ENCODE peak calls at places on chromosomes 7 and 10, in five cellular contexts. One of them, this sample, is unnamed.

GRCh38 chr7:111199643-111200042 is 108.7 kb downstream of the LRRN3 start:
- DNase-seq in heart right ventricle: no peak
- DNase-seq in CD8-positive, alpha-beta memory T cell: no peak
- DNase-seq in left ventricle myocardium inferior: no peak
- DNase-seq in colonic mucosa: no peak
- DNase-seq in this sample: no peak

GRCh38 chr10:8056891-8057331 is 2.4 kb downstream of the GATA3 start:
- DNase-seq in heart right ventricle: no peak
- DNase-seq in CD8-positive, alpha-beta memory T cell: no peak
- DNase-seq in left ventricle myocardium inferior: no peak
- DNase-seq in colonic mucosa: no peak
- DNase-seq in this sample: no peak

GRCh38 chr7:66070222-66070621 is 5.4 kb upstream of the ASL start:
- DNase-seq in heart right ventricle: no peak
- DNase-seq in CD8-positive, alpha-beta memory T cell: no peak
- DNase-seq in left ventricle myocardium inferior: no peak
- DNase-seq in colonic mucosa: no peak
- DNase-seq in this sample: no peak

GRCh38 chr10:73906524-73907447 is 4.1 kb upstream of the PLAU start:
- DNase-seq in heart right ventricle: peak; percentile 83
- DNase-seq in CD8-positive, alpha-beta memory T cell: no peak
- DNase-seq in left ventricle myocardium inferior: peak; percentile 69
- DNase-seq in colonic mucosa: peak; percentile 40
- DNase-seq in this sample: peak; percentile 23

GRCh38 chr7:150978136-150978789 is at the start of gene KCNH2:
- DNase-seq in heart right ventricle: peak; percentile 59
- DNase-seq in CD8-positive, alpha-beta memory T cell: peak; percentile 14
- DNase-seq in left ventricle myocardium inferior: peak; percentile 72
- DNase-seq in colonic mucosa: no peak
- DNase-seq in this sample: no peak

GRCh38 chr7:11529382-11529781 is 302.6 kb downstream of the THSD7A start:
- DNase-seq in heart right ventricle: no peak
- DNase-seq in CD8-positive, alpha-beta memory T cell: no peak
- DNase-seq in left ventricle myocardium inferior: no peak
- DNase-seq in colonic mucosa: no peak
- DNase-seq in this sample: no peak

GRCh38 chr7:131735151-131735550 is 178.7 kb upstream of the PODXL start:
- DNase-seq in heart right ventricle: no peak
- DNase-seq in CD8-positive, alpha-beta memory T cell: no peak
- DNase-seq in left ventricle myocardium inferior: no peak
- DNase-seq in colonic mucosa: no peak
- DNase-seq in this sample: no peak

GRCh38 chr7:114977277-114977676 is 55.4 kb downstream of the MDFIC start:
- DNase-seq in heart right ventricle: no peak
- DNase-seq in CD8-positive, alpha-beta memory T cell: no peak
- DNase-seq in left ventricle myocardium inferior: no peak
- DNase-seq in colonic mucosa: no peak
- DNase-seq in this sample: no peak

GRCh38 chr7:131931368-131931767 is 374.9 kb upstream of the PODXL start:
- DNase-seq in heart right ventricle: no peak
- DNase-seq in CD8-positive, alpha-beta memory T cell: no peak
- DNase-seq in left ventricle myocardium inferior: no peak
- DNase-seq in colonic mucosa: no peak
- DNase-seq in this sample: no peak

GRCh38 chr7:24572421-24573007 is 738 bp upstream of the PALS2 start:
- DNase-seq in heart right ventricle: peak; percentile 5
- DNase-seq in CD8-positive, alpha-beta memory T cell: peak; percentile 3
- DNase-seq in left ventricle myocardium inferior: no peak
- DNase-seq in colonic mucosa: peak; percentile 42
- DNase-seq in this sample: peak; percentile 24

GRCh38 chr7:48109848-48110663 is 21.0 kb downstream of the UPP1 start:
- DNase-seq in heart right ventricle: peak; percentile 68
- DNase-seq in CD8-positive, alpha-beta memory T cell: peak; percentile 83
- DNase-seq in left ventricle myocardium inferior: peak; percentile 71
- DNase-seq in colonic mucosa: peak; percentile 91
- DNase-seq in this sample: peak; percentile 69

GRCh38 chr10:10056958-10057357 is 960.7 kb upstream of the CELF2 start:
- DNase-seq in heart right ventricle: no peak
- DNase-seq in CD8-positive, alpha-beta memory T cell: no peak
- DNase-seq in left ventricle myocardium inferior: no peak
- DNase-seq in colonic mucosa: no peak
- DNase-seq in this sample: no peak

GRCh38 chr10:89613582-89613981 is 31.5 kb downstream of the PANK1 start:
- DNase-seq in heart right ventricle: no peak
- DNase-seq in CD8-positive, alpha-beta memory T cell: no peak
- DNase-seq in left ventricle myocardium inferior: no peak
- DNase-seq in colonic mucosa: no peak
- DNase-seq in this sample: no peak

GRCh38 chr7:124992881-124993562 is 63.4 kb upstream of the POT1 start:
- DNase-seq in heart right ventricle: no peak
- DNase-seq in CD8-positive, alpha-beta memory T cell: no peak
- DNase-seq in left ventricle myocardium inferior: no peak
- DNase-seq in colonic mucosa: no peak
- DNase-seq in this sample: no peak

GRCh38 chr10:34670101-34670500 is 145.0 kb downstream of the PARD3 start:
- DNase-seq in heart right ventricle: no peak
- DNase-seq in CD8-positive, alpha-beta memory T cell: no peak
- DNase-seq in left ventricle myocardium inferior: no peak
- DNase-seq in colonic mucosa: no peak
- DNase-seq in this sample: no peak

GRCh38 chr10:119413738-119414611 is 128.5 kb downstream of the RGS10 start:
- DNase-seq in heart right ventricle: peak; percentile 67
- DNase-seq in CD8-positive, alpha-beta memory T cell: no peak
- DNase-seq in left ventricle myocardium inferior: peak; percentile 66
- DNase-seq in colonic mucosa: no peak
- DNase-seq in this sample: no peak

GRCh38 chr10:83458611-83459010 is 680.7 kb upstream of the GHITM start:
- DNase-seq in heart right ventricle: no peak
- DNase-seq in CD8-positive, alpha-beta memory T cell: no peak
- DNase-seq in left ventricle myocardium inferior: no peak
- DNase-seq in colonic mucosa: no peak
- DNase-seq in this sample: no peak

GRCh38 chr7:128260069-128260468 is 19.0 kb downstream of the LEP start:
- DNase-seq in heart right ventricle: no peak
- DNase-seq in CD8-positive, alpha-beta memory T cell: no peak
- DNase-seq in left ventricle myocardium inferior: no peak
- DNase-seq in colonic mucosa: no peak
- DNase-seq in this sample: no peak

GRCh38 chr10:46546591-46547330 is 9.7 kb downstream of the GPRIN2 start:
- DNase-seq in heart right ventricle: peak; percentile 3
- DNase-seq in CD8-positive, alpha-beta memory T cell: no peak
- DNase-seq in left ventricle myocardium inferior: peak; percentile 12
- DNase-seq in colonic mucosa: peak; percentile 19
- DNase-seq in this sample: peak; percentile 21

GRCh38 chr7:24595671-24596418 is 22.6 kb downstream of the PALS2 start:
- DNase-seq in heart right ventricle: no peak
- DNase-seq in CD8-positive, alpha-beta memory T cell: no peak
- DNase-seq in left ventricle myocardium inferior: no peak
- DNase-seq in colonic mucosa: no peak
- DNase-seq in this sample: no peak

GRCh38 chr10:69696073-69696731 is 66.2 kb downstream of the FAM241B start:
- DNase-seq in heart right ventricle: peak; percentile 12
- DNase-seq in CD8-positive, alpha-beta memory T cell: no peak
- DNase-seq in left ventricle myocardium inferior: peak; percentile 26
- DNase-seq in colonic mucosa: no peak
- DNase-seq in this sample: no peak

GRCh38 chr10:3761111-3761686 is 23.8 kb downstream of the KLF6 start:
- DNase-seq in heart right ventricle: no peak
- DNase-seq in CD8-positive, alpha-beta memory T cell: no peak
- DNase-seq in left ventricle myocardium inferior: no peak
- DNase-seq in colonic mucosa: peak; percentile 13
- DNase-seq in this sample: no peak

GRCh38 chr10:3763852-3764625 is 21.0 kb downstream of the KLF6 start:
- DNase-seq in heart right ventricle: no peak
- DNase-seq in CD8-positive, alpha-beta memory T cell: no peak
- DNase-seq in left ventricle myocardium inferior: no peak
- DNase-seq in colonic mucosa: no peak
- DNase-seq in this sample: no peak

GRCh38 chr10:3760083-3760482 is 24.9 kb downstream of the KLF6 start:
- DNase-seq in heart right ventricle: no peak
- DNase-seq in CD8-positive, alpha-beta memory T cell: no peak
- DNase-seq in left ventricle myocardium inferior: no peak
- DNase-seq in colonic mucosa: no peak
- DNase-seq in this sample: no peak

GRCh38 chr10:3763035-3763456 is 22.0 kb downstream of the KLF6 start:
- DNase-seq in heart right ventricle: no peak
- DNase-seq in CD8-positive, alpha-beta memory T cell: no peak
- DNase-seq in left ventricle myocardium inferior: no peak
- DNase-seq in colonic mucosa: peak; percentile 46
- DNase-seq in this sample: no peak

GRCh38 chr10:3761916-3762708 is 22.9 kb downstream of the KLF6 start:
- DNase-seq in heart right ventricle: no peak
- DNase-seq in CD8-positive, alpha-beta memory T cell: no peak
- DNase-seq in left ventricle myocardium inferior: no peak
- DNase-seq in colonic mucosa: peak; percentile 18
- DNase-seq in this sample: no peak
- H3K4me3 ChIP-seq in heart right ventricle: no peak overlapping the region
- H3K4me3 ChIP-seq in CD8-positive, alpha-beta memory T cell: no peak overlapping the region
- H3K4me3 ChIP-seq in left ventricle myocardium inferior: no peak overlapping the region
- H3K4me3 ChIP-seq in colonic mucosa: no peak overlapping the region
- H3K4me3 ChIP-seq in this sample: no peak overlapping the region

DNA sequence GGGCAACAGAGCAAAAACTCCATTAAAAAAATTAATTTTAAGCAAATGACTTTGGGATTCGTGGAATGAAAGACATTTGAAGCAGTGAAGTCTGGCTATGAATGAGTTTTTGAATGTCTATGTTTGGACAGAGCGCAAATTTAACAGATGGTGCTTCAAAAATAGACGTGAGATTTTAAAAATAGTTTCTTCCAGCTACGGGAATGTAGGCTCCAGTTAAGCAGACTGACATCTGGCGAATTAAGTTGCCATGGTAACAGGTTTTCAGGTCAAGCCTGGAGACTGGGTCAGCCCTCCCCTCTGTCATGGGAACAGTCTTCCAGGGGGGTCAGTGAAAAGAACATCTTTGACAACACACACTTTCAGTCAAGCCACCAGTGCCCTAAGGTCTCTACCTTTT is 62.0 kb downstream of the MYOF start:
- DNase-seq in heart right ventricle: peak; percentile 75
- DNase-seq in CD8-positive, alpha-beta memory T cell: no peak
- DNase-seq in left ventricle myocardium inferior: no peak
- DNase-seq in colonic mucosa: no peak
- DNase-seq in this sample: no peak
- H3K4me1 ChIP-seq in heart right ventricle: peaks cover 10% of the 10 kb centered on the region
- H3K4me1 ChIP-seq in CD8-positive, alpha-beta memory T cell: no peaks in the 10 kb centered on the region
- H3K4me1 ChIP-seq in left ventricle myocardium inferior: peaks cover 59% of the 10 kb centered on the region
- H3K4me1 ChIP-seq in colonic mucosa: peaks cover 8% of the 10 kb centered on the region
- H3K4me1 ChIP-seq in this sample: peaks cover 6% of the 10 kb centered on the region

DNA sequence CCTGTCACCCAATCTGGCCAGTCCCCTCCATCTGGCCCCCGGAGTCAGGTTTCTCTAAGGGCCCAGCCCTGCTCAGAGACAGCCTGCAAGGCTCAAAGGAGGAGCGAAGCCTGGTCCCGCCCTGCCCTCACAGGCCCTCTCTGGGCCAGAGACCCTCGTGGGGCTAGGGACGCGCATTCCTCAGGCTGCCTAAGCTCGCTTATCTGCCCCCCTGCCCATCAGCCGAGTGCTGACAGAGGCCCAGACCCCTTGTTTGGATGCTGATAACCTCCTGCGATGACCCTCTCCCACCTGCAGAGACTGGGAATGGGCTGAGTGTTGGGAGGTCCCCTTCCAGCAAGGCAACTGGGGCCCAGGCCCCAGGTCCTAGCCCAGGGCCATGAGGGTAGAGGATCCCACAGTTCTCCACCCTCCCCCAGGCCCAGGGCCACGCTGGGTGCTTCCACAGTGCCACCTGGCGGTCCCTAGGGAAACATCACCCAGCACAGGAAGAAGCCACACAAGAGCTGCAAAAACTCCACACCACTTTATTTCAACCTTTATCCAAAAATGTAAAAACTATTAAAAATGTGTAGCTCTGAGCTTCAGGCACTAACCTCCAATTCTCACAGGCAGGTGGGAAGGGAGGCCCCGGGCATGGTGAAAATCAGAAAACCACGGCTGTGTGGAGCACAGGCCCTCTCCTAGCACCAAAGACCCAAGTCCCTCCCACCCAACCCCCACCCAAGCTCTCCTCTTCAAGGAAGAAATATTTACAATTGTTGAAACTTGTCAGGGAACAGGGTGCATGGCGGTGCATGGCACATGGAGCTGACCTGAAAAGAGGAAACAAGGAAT is 2.2 kb downstream of the NPM3 start:
- DNase-seq in heart right ventricle: peak; percentile 39
- DNase-seq in CD8-positive, alpha-beta memory T cell: peak; percentile 55
- DNase-seq in left ventricle myocardium inferior: peak; percentile 48
- DNase-seq in colonic mucosa: peak; percentile 71
- DNase-seq in this sample: no peak
- H3K4me3 ChIP-seq in heart right ventricle: no peak overlapping the region
- H3K4me3 ChIP-seq in CD8-positive, alpha-beta memory T cell: no peak overlapping the region
- H3K4me3 ChIP-seq in left ventricle myocardium inferior: no peak overlapping the region
- H3K4me3 ChIP-seq in colonic mucosa: no peak overlapping the region
- H3K4me3 ChIP-seq in this sample: no peak overlapping the region

GRCh38 chr10:79075418-79075817 is 6.7 kb downstream of the ZMIZ1 start:
- DNase-seq in heart right ventricle: no peak
- DNase-seq in CD8-positive, alpha-beta memory T cell: no peak
- DNase-seq in left ventricle myocardium inferior: no peak
- DNase-seq in colonic mucosa: no peak
- DNase-seq in this sample: no peak

GRCh38 chr10:79079074-79079397 is 10.3 kb downstream of the ZMIZ1 start:
- DNase-seq in heart right ventricle: no peak
- DNase-seq in CD8-positive, alpha-beta memory T cell: no peak
- DNase-seq in left ventricle myocardium inferior: no peak
- DNase-seq in colonic mucosa: no peak
- DNase-seq in this sample: no peak

GRCh38 chr10:79079490-79080355 is 11.0 kb downstream of the ZMIZ1 start:
- DNase-seq in heart right ventricle: peak; percentile 58
- DNase-seq in CD8-positive, alpha-beta memory T cell: no peak
- DNase-seq in left ventricle myocardium inferior: peak; percentile 67
- DNase-seq in colonic mucosa: peak; percentile 75
- DNase-seq in this sample: no peak

GRCh38 chr10:79078367-79079073 is 9.8 kb downstream of the ZMIZ1 start:
- DNase-seq in heart right ventricle: no peak
- DNase-seq in CD8-positive, alpha-beta memory T cell: no peak
- DNase-seq in left ventricle myocardium inferior: no peak
- DNase-seq in colonic mucosa: peak; percentile 73
- DNase-seq in this sample: no peak

DNA sequence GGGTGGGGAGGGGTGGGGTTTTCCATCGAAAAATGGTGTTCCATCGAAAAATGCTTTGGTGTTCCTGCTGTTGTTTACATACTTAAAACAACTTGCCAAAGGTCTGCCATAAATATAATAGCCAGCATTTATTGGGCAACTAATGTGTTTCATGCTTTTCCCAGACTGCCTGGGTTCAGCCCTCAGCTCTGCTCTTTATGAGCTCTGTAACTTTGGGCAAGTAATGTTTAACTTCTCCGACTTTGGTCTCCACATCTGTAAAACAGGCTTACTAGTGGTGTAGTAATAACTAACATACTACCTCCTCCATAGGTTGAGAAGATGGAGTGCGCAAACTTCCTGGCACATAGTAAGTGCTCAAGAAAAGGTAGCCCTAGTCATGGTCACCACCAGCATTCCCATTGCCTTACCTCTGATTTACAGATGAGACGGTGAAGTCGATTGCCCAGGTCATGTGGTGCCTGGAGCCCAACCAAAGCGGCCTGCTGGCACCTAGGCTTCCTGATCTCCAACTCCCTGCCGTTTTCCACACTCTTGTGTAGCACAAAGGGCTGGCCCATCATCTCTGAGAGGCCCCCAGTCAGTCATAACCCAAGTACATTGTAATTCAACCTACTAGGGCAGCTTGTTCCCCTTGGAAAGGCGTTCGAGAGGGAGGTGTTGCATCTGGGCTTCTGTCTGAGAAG is 8.9 kb downstream of the ZMIZ1 start:
- DNase-seq in heart right ventricle: no peak
- DNase-seq in CD8-positive, alpha-beta memory T cell: no peak
- DNase-seq in left ventricle myocardium inferior: no peak
- DNase-seq in colonic mucosa: peak; percentile 52
- DNase-seq in this sample: no peak
- H3K4me1 ChIP-seq in heart right ventricle: peaks cover 67% of the 10 kb centered on the region
- H3K4me1 ChIP-seq in CD8-positive, alpha-beta memory T cell: peaks cover 5% of the 10 kb centered on the region
- H3K4me1 ChIP-seq in left ventricle myocardium inferior: peaks cover 100% of the 10 kb centered on the region
- H3K4me1 ChIP-seq in colonic mucosa: peaks cover 67% of the 10 kb centered on the region
- H3K4me1 ChIP-seq in this sample: peaks cover 55% of the 10 kb centered on the region